ENCODE peak calls at places on chromosome 9, in nine cellular contexts. K is stimulated activated CD8-positive, alpha-beta memory T cell treated with anti-CD3 and anti-CD28 coated beads, Interleukin-12 subunit alpha, Interleukin-12 subunit beta, amount 100 ng/mL, for 1 hour; C is GM23248; J is naive thymus-derived CD8-positive, alpha-beta T cell; F is A172; A is KG1; Q is PC-3; P is smooth muscle cell of the brain vasculature; H is kidney tubule cell. Z is an unnamed sample.

GRCh38 chr9:124771021-124771866 is at the start of gene NR6A1:
- DNase-seq in Q (peak), F (peak), J (peak), H (peak), A (peak), K (peak), P (peak), C (peak), Z (peak)

GRCh38 chr9:89319015-89319905 is 960 bp downstream of the SECISBP2 start:
- DNase-seq in P (no peak), H (no peak), A (no peak), F (no peak), K (no peak), J (no peak), C (peak), Q (no peak), Z (no peak)

GRCh38 chr9:38022203-38022602 is 46.8 kb downstream of the SHB start:
- DNase-seq in K (no peak), C (no peak), P (no peak), Q (no peak), F (no peak), A (no peak), J (no peak), H (no peak), Z (no peak)

GRCh38 chr9:94928271-94928670 is 201.8 kb downstream of the AOPEP start:
- DNase-seq in C (no peak), J (no peak), F (no peak), A (no peak), H (no peak), Q (no peak), K (no peak), P (no peak), Z (no peak)

GRCh38 chr9:133090187-133090586 is 28.4 kb downstream of the CEL start:
- DNase-seq in Q (no peak), K (no peak), A (no peak), F (no peak), J (no peak), P (no peak), H (no peak), C (no peak), Z (no peak)

GRCh38 chr9:128992995-128993394 is 35.1 kb downstream of the SH3GLB2 start:
- DNase-seq in Q (peak), C (peak), F (no peak), H (no peak), A (no peak), K (no peak), J (no peak), P (no peak), Z (no peak)

GRCh38 chr9:69432623-69433022 is 107.6 kb downstream of the ENTREP1 start:
- DNase-seq in K (no peak), C (no peak), J (no peak), F (no peak), A (no peak), Q (no peak), P (no peak), H (no peak), Z (no peak)

GRCh38 chr9:70405808-70406445 is 8.5 kb downstream of the KLF9 start:
- DNase-seq in A (no peak), H (no peak), J (no peak), Q (no peak), C (no peak), K (no peak), F (no peak), P (no peak), Z (no peak)

GRCh38 chr9:109574061-109574882 is 76.2 kb upstream of the PTPN3 start:
- DNase-seq in K (no peak), Q (peak), A (peak), C (peak), H (peak), J (no peak), F (peak), P (peak), Z (peak)

GRCh38 chr9:106689089-106689488 is 173.9 kb upstream of the ZNF462 start:
- DNase-seq in C (peak), Q (no peak), F (no peak), J (no peak), A (no peak), P (no peak), H (no peak), K (no peak), Z (no peak)

GRCh38 chr9:127177682-127178265 is 55.3 kb upstream of the ANGPTL2 start:
- DNase-seq in C (no peak), F (no peak), J (no peak), Q (no peak), K (no peak), A (no peak), H (no peak), P (no peak), Z (no peak)

GRCh38 chr9:89505048-89505447 is 7.1 kb upstream of the SEMA4D start:
- DNase-seq in H (no peak), C (no peak), J (no peak), A (no peak), K (no peak), F (no peak), P (no peak), Q (no peak), Z (no peak)

GRCh38 chr9:116163293-116164055 is 9.9 kb downstream of the PAPPA start:
- DNase-seq in K (no peak), C (peak), Q (peak), F (no peak), H (no peak), A (no peak), J (no peak), P (no peak), Z (no peak)

GRCh38 chr9:133323211-133323610 is 12.8 kb downstream of the SURF6 start:
- DNase-seq in F (no peak), P (no peak), C (no peak), J (no peak), Q (no peak), K (no peak), H (no peak), A (no peak), Z (no peak)

GRCh38 chr9:92247981-92248380 is 45.5 kb downstream of the IARS1 start:
- DNase-seq in P (no peak), A (no peak), Q (no peak), F (no peak), H (peak), K (no peak), J (no peak), C (no peak), Z (no peak)

GRCh38 chr9:79255681-79256080 is 316.1 kb upstream of the TLE4 start:
- DNase-seq in K (no peak), A (no peak), Q (no peak), C (no peak), J (no peak), H (no peak), F (no peak), P (no peak), Z (no peak)

GRCh38 chr9:94867842-94868312 is 141.4 kb downstream of the AOPEP start:
- DNase-seq in K (no peak), J (no peak), A (no peak), P (peak), Q (peak), F (peak), C (peak), H (peak), Z (peak)

GRCh38 chr9:112819635-112820496 is 69.3 kb downstream of the SNX30 start:
- DNase-seq in A (no peak), K (no peak), F (peak), P (peak), H (peak), Q (peak), J (no peak), C (peak), Z (peak)

GRCh38 chr9:33374190-33374589 is 28.2 kb downstream of the AQP7 start:
- DNase-seq in P (no peak), A (no peak), C (no peak), Q (no peak), K (no peak), J (no peak), F (no peak), H (no peak), Z (no peak)

GRCh38 chr9:88539246-88539645 is 4.3 kb downstream of the NXNL2 start:
- DNase-seq in K (no peak), C (no peak), J (no peak), A (no peak), F (no peak), H (no peak), Q (no peak), P (no peak), Z (no peak)

GRCh38 chr9:89461302-89461701 is 36.6 kb downstream of the SEMA4D start:
- DNase-seq in A (no peak), K (no peak), P (peak), C (peak), Q (peak), J (no peak), F (peak), H (peak), Z (peak)

GRCh38 chr9:79408617-79409016 is 163.1 kb upstream of the TLE4 start:
- DNase-seq in H (peak), Q (no peak), A (no peak), C (peak), K (no peak), F (peak), J (no peak), P (no peak), Z (no peak)

GRCh38 chr9:97980918-97981827 is 2.0 kb upstream of the ANP32B start:
- DNase-seq in H (no peak), Q (no peak), P (no peak), F (no peak), A (no peak), K (no peak), J (no peak), C (peak), Z (no peak)

GRCh38 chr9:125748511-125749099 is 1.4 kb downstream of the PBX3 start:
- DNase-seq in P (no peak), C (peak), Q (no peak), F (peak), A (no peak), J (no peak), K (no peak), H (no peak), Z (peak)

GRCh38 chr9:13988944-13989343 is 325.0 kb downstream of the NFIB start:
- DNase-seq in K (no peak), H (no peak), F (no peak), C (no peak), J (no peak), Q (no peak), A (no peak), P (no peak), Z (no peak)

GRCh38 chr9:69307446-69308216 is 17.4 kb upstream of the ENTREP1 start:
- DNase-seq in A (no peak), Q (no peak), K (no peak), P (peak), C (peak), H (peak), F (peak), J (no peak), Z (no peak)